ENCODE peak calls at places on chromosomes 2 and 18, in eight cellular contexts. J is tibial nerve, Y is suprapubic skin, K is H1, U is GM12878, B is stomach, P is A549, G is transverse colon. W is an unnamed sample.

GRCh38 chr2:157439792-157440186 is 4.1 kb downstream of the CYTIP start:
- DNase-seq in J (no peak), Y (no peak), K (no peak), U (no peak), B (no peak), P (no peak), G (peak; percentile 35), W (no peak)

GRCh38 chr2:28449489-28450395 is 46.1 kb upstream of the PLB1 start:
- DNase-seq in J (no peak), Y (peak; percentile 74), K (no peak), U (no peak), B (no peak), P (no peak), G (no peak), W (no peak)

GRCh38 chr2:188134241-188134640 is 157.4 kb upstream of the GULP1 start:
- DNase-seq in J (no peak), Y (no peak), K (no peak), U (no peak), B (no peak), P (no peak), G (no peak), W (no peak)

GRCh38 chr2:100321181-100321880 is 970 bp downstream of the LONRF2 start:
- DNase-seq in J (no peak), Y (no peak), K (peak; percentile 78), U (no peak), B (peak; percentile 55), P (peak; percentile 40), G (no peak), W (peak; percentile 57)

GRCh38 chr2:38948387-38948882 is 58.8 kb downstream of the ARHGEF33 start:
- DNase-seq in J (no peak), Y (no peak), K (no peak), U (no peak), B (no peak), P (no peak), G (no peak), W (no peak)

GRCh38 chr2:96895709-96896651 is 26.1 kb upstream of the SEMA4C start:
- DNase-seq in J (no peak), Y (no peak), K (no peak), U (no peak), B (no peak), P (no peak), G (no peak), W (no peak)

GRCh38 chr2:99488999-99489757 is 639 bp downstream of the REV1 start:
- DNase-seq in J (peak; percentile 51), Y (peak; percentile 84), K (peak; percentile 73), U (no peak), B (peak; percentile 70), P (peak; percentile 44), G (peak; percentile 67), W (no peak)

GRCh38 chr2:202136526-202136925 is 63.5 kb downstream of the KIAA2012 start:
- DNase-seq in J (no peak), Y (no peak), K (no peak), U (no peak), B (no peak), P (no peak), G (no peak), W (no peak)

GRCh38 chr2:3619033-3619432 is 24.1 kb downstream of the COLEC11 start:
- DNase-seq in J (no peak), Y (no peak), K (no peak), U (no peak), B (no peak), P (no peak), G (no peak), W (no peak)

GRCh38 chr2:230874876-230875275 is 10.1 kb downstream of the ITM2C start:
- DNase-seq in J (no peak), Y (no peak), K (no peak), U (no peak), B (peak; percentile 19), P (no peak), G (no peak), W (no peak)

GRCh38 chr18:36539674-36540073 is 242.2 kb downstream of the FHOD3 start:
- DNase-seq in J (no peak), Y (no peak), K (no peak), U (no peak), B (no peak), P (no peak), G (no peak), W (no peak)

GRCh38 chr18:27645929-27646328 is 460.8 kb upstream of the CHST9 start:
- DNase-seq in J (no peak), Y (no peak), K (no peak), U (no peak), B (no peak), P (no peak), G (no peak), W (no peak)

GRCh38 chr2:236393101-236393500 is 128.9 kb upstream of the ASB18 start:
- DNase-seq in J (no peak), Y (peak; percentile 68), K (no peak), U (no peak), B (no peak), P (no peak), G (no peak), W (no peak)

GRCh38 chr2:159591221-159591620 is 25.1 kb downstream of the BAZ2B start:
- DNase-seq in J (no peak), Y (no peak), K (no peak), U (no peak), B (no peak), P (no peak), G (no peak), W (no peak)

GRCh38 chr2:29495068-29495467 is 379.9 kb downstream of the CLIP4 start:
- DNase-seq in J (no peak), Y (no peak), K (no peak), U (no peak), B (no peak), P (no peak), G (no peak), W (no peak)

GRCh38 chr2:187422277-187422676 is 25.8 kb downstream of the CALCRL start:
- DNase-seq in J (no peak), Y (no peak), K (no peak), U (no peak), B (no peak), P (no peak), G (no peak), W (no peak)

GRCh38 chr2:219285894-219286425 is 6.8 kb downstream of the DNAJB2 start:
- DNase-seq in J (peak; percentile 65), Y (no peak), K (no peak), U (no peak), B (no peak), P (no peak), G (no peak), W (peak; percentile 60)

GRCh38 chr2:186718122-186718521 is 24.3 kb downstream of the FAM171B start:
- DNase-seq in J (no peak), Y (no peak), K (no peak), U (no peak), B (no peak), P (no peak), G (no peak), W (no peak)

DNA sequence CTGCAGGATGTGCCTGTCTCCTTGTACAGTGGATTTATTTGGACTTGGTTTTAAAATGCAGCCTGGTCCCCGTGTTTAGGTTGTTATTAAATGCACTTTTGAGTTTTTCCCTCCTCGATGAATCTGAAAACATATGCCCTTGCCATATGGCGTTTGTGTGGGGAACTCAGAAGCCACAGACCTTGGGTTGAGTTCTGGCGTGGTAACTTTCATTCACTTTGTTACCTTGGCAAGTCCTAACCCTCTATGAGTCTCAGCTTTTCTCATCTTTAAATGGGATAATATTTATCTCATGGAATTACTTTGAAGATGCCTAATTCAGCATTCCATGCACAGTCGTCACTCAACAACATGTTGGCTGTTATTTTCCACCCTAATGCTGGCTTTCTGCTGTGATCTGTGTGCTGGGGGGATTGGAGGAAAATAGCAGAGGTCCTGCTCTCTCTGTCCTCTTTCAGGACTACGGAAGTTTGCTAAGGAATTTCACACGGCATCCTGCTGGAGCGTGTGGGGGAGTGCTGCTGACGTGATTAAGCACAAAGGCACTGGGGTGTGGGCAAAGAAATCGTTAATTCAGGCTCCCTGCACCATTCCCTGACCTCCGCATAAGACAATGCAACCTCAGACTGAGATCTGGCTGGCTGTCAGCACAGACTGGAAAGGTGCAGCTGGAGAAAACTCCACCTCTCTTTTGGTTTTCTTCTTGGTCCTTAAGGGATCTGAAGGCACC is 61.7 kb downstream of the LDLRAD4 start:
- DNase-seq in J (no peak), Y (no peak), K (no peak), U (no peak), B (no peak), P (no peak), G (no peak), W (no peak)
- TF ChIP-seq EP300 in J (no peak), Y (no peak), K (no peak), U (no peak), B (no peak), P (no peak), G (no peak), W (no peak)

DNA sequence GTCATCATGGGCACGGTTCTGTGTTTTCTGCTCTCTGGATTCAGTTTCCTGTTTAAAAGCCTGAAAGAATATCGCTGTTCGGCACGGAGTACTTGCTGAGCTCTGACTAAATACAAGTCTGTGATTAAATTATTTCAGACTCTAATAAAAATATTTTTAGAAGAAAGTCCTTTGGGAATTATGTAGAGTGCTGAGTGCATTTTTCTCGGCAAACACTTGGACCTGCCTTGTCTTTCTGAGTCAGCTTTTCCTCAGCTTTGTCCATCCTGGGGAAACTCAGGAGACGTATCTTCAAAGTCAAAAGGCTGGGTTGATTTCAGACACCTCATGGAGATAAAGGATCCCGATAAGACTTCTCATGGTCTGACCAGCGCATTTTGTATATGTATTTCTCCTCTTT is 45.9 kb downstream of the IL1R2 start:
- DNase-seq in J (peak; percentile 52), Y (no peak), K (no peak), U (no peak), B (no peak), P (no peak), G (no peak), W (no peak)
- H3K4me1 ChIP-seq in J (peaks cover 18% of the 10 kb centered on the region), Y (peaks cover 56% of the 10 kb centered on the region), K (no peaks in the 10 kb centered on the region), U (peaks cover 5% of the 10 kb centered on the region), B (peaks cover 49% of the 10 kb centered on the region), P (peaks cover 24% of the 10 kb centered on the region), G (no peaks in the 10 kb centered on the region), W (peaks cover 15% of the 10 kb centered on the region)

DNA sequence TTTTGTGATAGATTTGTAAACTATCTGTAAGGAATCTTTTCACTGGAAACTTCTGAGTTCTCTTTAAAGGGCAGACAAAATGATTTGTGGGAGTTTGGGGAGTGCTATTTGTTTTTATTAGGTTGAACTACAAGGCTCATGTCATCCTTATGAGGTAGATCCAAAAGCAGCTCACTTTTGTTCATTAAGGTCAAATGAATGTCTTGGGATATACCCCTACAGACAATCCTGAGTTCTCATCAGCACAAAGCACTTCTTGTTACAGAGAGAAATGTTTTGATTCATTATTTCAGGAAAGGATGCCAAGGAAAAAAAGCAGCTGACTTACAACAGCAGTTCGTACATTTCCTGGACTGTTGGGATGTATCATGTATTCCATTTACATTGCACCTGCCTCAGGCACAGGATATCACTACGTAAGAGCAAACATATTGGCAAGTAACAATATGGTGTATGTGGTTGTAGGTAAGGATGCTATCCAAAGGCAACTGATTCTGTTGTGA is 68.9 kb downstream of the DCC start:
- DNase-seq in J (no peak), Y (no peak), K (no peak), U (no peak), B (no peak), P (no peak), G (no peak), W (no peak)
- TF ChIP-seq EP300 in J (no peak), Y (no peak), K (no peak), U (no peak), B (no peak), P (no peak), G (no peak), W (no peak)

DNA sequence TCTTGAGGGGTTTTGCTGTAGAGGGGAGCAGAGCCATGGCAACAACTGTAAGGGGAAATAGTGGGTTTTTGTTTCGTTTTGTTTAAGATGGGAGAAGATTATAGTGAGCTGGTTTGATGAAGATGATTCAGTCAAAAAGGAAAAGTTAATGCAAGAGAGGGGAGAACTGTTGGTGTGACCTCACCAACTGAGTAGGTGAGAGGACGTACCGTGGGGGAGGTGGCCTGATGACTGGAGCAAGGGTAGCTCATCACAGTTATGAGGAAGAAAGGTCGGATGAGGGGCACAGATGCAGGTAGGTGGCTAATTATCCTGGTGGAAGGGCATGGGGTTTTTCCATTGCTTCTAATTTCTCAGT is 10.7 kb downstream of the ITGA6 start:
- DNase-seq in J (no peak), Y (peak; percentile 23), K (no peak), U (no peak), B (no peak), P (no peak), G (no peak), W (no peak)
- H3K4me1 ChIP-seq in J (peaks cover 68% of the 10 kb centered on the region), Y (peaks cover 82% of the 10 kb centered on the region), K (peaks cover 3% of the 10 kb centered on the region), U (peaks cover 13% of the 10 kb centered on the region), B (peaks cover 93% of the 10 kb centered on the region), P (peaks cover 60% of the 10 kb centered on the region), G (peaks cover 35% of the 10 kb centered on the region), W (no peaks in the 10 kb centered on the region)

W was measured in ovary.